ENCODE peak calls at places on chromosomes 4 and X, in eight cellular contexts. One of them, this sample, is unnamed.

GRCh38 chr4:8774071-8774470 is 97.6 kb downstream of the HMX1 start:
- DNase-seq in nucleus accumbens: no peak
- DNase-seq in activated CD4-positive, alpha-beta T cell treated with anti-CD3 and anti-CD28 coated beads, Interleukin-2, amount 50 U/mL, for 1 hour: no peak
- DNase-seq in mammary epithelial cell: no peak
- DNase-seq in NCI-H2081: no peak
- DNase-seq in NCI-H2171: no peak
- DNase-seq in stimulated activated CD4-positive, alpha-beta T cell treated with anti-CD3 and anti-CD28 coated beads, Interleukin-1b, Interleukin-23, amount 100 ng/mL, for 4 hours: no peak
- DNase-seq in HEK293T: no peak
- DNase-seq in this sample: no peak

GRCh38 chrX:104270916-104271512 is 16.3 kb upstream of the ESX1 start:
- DNase-seq in nucleus accumbens: peak; percentile 7
- DNase-seq in activated CD4-positive, alpha-beta T cell treated with anti-CD3 and anti-CD28 coated beads, Interleukin-2, amount 50 U/mL, for 1 hour: peak; percentile 4
- DNase-seq in mammary epithelial cell: peak; percentile 53
- DNase-seq in NCI-H2081: peak; percentile 76
- DNase-seq in NCI-H2171: no peak
- DNase-seq in stimulated activated CD4-positive, alpha-beta T cell treated with anti-CD3 and anti-CD28 coated beads, Interleukin-1b, Interleukin-23, amount 100 ng/mL, for 4 hours: peak; percentile 3
- DNase-seq in HEK293T: peak; percentile 75
- DNase-seq in this sample: no peak

GRCh38 chrX:145393702-145394235 is 146.5 kb downstream of the SPANXN1 start:
- DNase-seq in nucleus accumbens: no peak
- DNase-seq in activated CD4-positive, alpha-beta T cell treated with anti-CD3 and anti-CD28 coated beads, Interleukin-2, amount 50 U/mL, for 1 hour: no peak
- DNase-seq in mammary epithelial cell: no peak
- DNase-seq in NCI-H2081: no peak
- DNase-seq in NCI-H2171: no peak
- DNase-seq in stimulated activated CD4-positive, alpha-beta T cell treated with anti-CD3 and anti-CD28 coated beads, Interleukin-1b, Interleukin-23, amount 100 ng/mL, for 4 hours: no peak
- DNase-seq in HEK293T: peak; percentile 11
- DNase-seq in this sample: no peak

GRCh38 chr4:166994686-166995085 is 239.6 kb downstream of the SPOCK3 start:
- DNase-seq in nucleus accumbens: no peak
- DNase-seq in activated CD4-positive, alpha-beta T cell treated with anti-CD3 and anti-CD28 coated beads, Interleukin-2, amount 50 U/mL, for 1 hour: no peak
- DNase-seq in mammary epithelial cell: no peak
- DNase-seq in NCI-H2081: no peak
- DNase-seq in NCI-H2171: no peak
- DNase-seq in stimulated activated CD4-positive, alpha-beta T cell treated with anti-CD3 and anti-CD28 coated beads, Interleukin-1b, Interleukin-23, amount 100 ng/mL, for 4 hours: no peak
- DNase-seq in HEK293T: no peak
- DNase-seq in this sample: no peak

GRCh38 chrX:47218920-47219815 is 687 bp downstream of the CDK16 start:
- DNase-seq in nucleus accumbens: no peak
- DNase-seq in activated CD4-positive, alpha-beta T cell treated with anti-CD3 and anti-CD28 coated beads, Interleukin-2, amount 50 U/mL, for 1 hour: peak; percentile 28
- DNase-seq in mammary epithelial cell: no peak
- DNase-seq in NCI-H2081: no peak
- DNase-seq in NCI-H2171: no peak
- DNase-seq in stimulated activated CD4-positive, alpha-beta T cell treated with anti-CD3 and anti-CD28 coated beads, Interleukin-1b, Interleukin-23, amount 100 ng/mL, for 4 hours: peak; percentile 26
- DNase-seq in HEK293T: peak; percentile 49
- DNase-seq in this sample: peak; percentile 35

GRCh38 chr4:180060159-180060889 is 2182.9 kb upstream of the TENM3 start:
- DNase-seq in nucleus accumbens: no peak
- DNase-seq in activated CD4-positive, alpha-beta T cell treated with anti-CD3 and anti-CD28 coated beads, Interleukin-2, amount 50 U/mL, for 1 hour: no peak
- DNase-seq in mammary epithelial cell: no peak
- DNase-seq in NCI-H2081: peak; percentile 62
- DNase-seq in NCI-H2171: no peak
- DNase-seq in stimulated activated CD4-positive, alpha-beta T cell treated with anti-CD3 and anti-CD28 coated beads, Interleukin-1b, Interleukin-23, amount 100 ng/mL, for 4 hours: no peak
- DNase-seq in HEK293T: peak; percentile 27
- DNase-seq in this sample: no peak

GRCh38 chr4:1871471-1872021 is 353 bp downstream of the NSD2 start:
- DNase-seq in nucleus accumbens: peak; percentile 53
- DNase-seq in activated CD4-positive, alpha-beta T cell treated with anti-CD3 and anti-CD28 coated beads, Interleukin-2, amount 50 U/mL, for 1 hour: no peak
- DNase-seq in mammary epithelial cell: peak; percentile 19
- DNase-seq in NCI-H2081: no peak
- DNase-seq in NCI-H2171: no peak
- DNase-seq in stimulated activated CD4-positive, alpha-beta T cell treated with anti-CD3 and anti-CD28 coated beads, Interleukin-1b, Interleukin-23, amount 100 ng/mL, for 4 hours: no peak
- DNase-seq in HEK293T: peak; percentile 56
- DNase-seq in this sample: no peak

GRCh38 chr4:118865091-118865708 is 23.5 kb upstream of the SYNPO2 start:
- DNase-seq in nucleus accumbens: no peak
- DNase-seq in activated CD4-positive, alpha-beta T cell treated with anti-CD3 and anti-CD28 coated beads, Interleukin-2, amount 50 U/mL, for 1 hour: no peak
- DNase-seq in mammary epithelial cell: peak; percentile 78
- DNase-seq in NCI-H2081: peak; percentile 71
- DNase-seq in NCI-H2171: peak; percentile 7
- DNase-seq in stimulated activated CD4-positive, alpha-beta T cell treated with anti-CD3 and anti-CD28 coated beads, Interleukin-1b, Interleukin-23, amount 100 ng/mL, for 4 hours: no peak
- DNase-seq in HEK293T: peak; percentile 77
- DNase-seq in this sample: no peak

GRCh38 chrX:153400146-153401132 is 711 bp downstream of the PNMA6E start:
- DNase-seq in nucleus accumbens: no peak
- DNase-seq in activated CD4-positive, alpha-beta T cell treated with anti-CD3 and anti-CD28 coated beads, Interleukin-2, amount 50 U/mL, for 1 hour: peak; percentile 48
- DNase-seq in mammary epithelial cell: no peak
- DNase-seq in NCI-H2081: no peak
- DNase-seq in NCI-H2171: no peak
- DNase-seq in stimulated activated CD4-positive, alpha-beta T cell treated with anti-CD3 and anti-CD28 coated beads, Interleukin-1b, Interleukin-23, amount 100 ng/mL, for 4 hours: peak; percentile 34
- DNase-seq in HEK293T: peak; percentile 93
- DNase-seq in this sample: peak; percentile 37